ENCODE peak calls at places on chromosomes 6 and 20, in eight cellular contexts. One of them, this sample, is unnamed.

GRCh38 chr6:151539506-151540268 is 45.9 kb downstream of the CCDC170 start:
- DNase-seq in K562: no peak
- DNase-seq in GM12878: no peak
- DNase-seq in transverse colon: no peak
- DNase-seq in H1: no peak
- DNase-seq in sigmoid colon: no peak
- DNase-seq in suprapubic skin: no peak
- DNase-seq in A549: no peak
- DNase-seq in this sample: no peak

GRCh38 chr20:25273541-25274358 is 25.9 kb downstream of the PYGB start:
- DNase-seq in suprapubic skin: peak
- DNase-seq in A549: no peak
- DNase-seq in GM12878: no peak
- DNase-seq in K562: no peak
- DNase-seq in H1: no peak
- DNase-seq in transverse colon: peak
- DNase-seq in sigmoid colon: peak
- DNase-seq in this sample: no peak

GRCh38 chr6:30776361-30777223 is 32.2 kb upstream of the IER3 start:
- DNase-seq in transverse colon: no peak
- DNase-seq in A549: no peak
- DNase-seq in K562: no peak
- DNase-seq in GM12878: no peak
- DNase-seq in H1: no peak
- DNase-seq in sigmoid colon: no peak
- DNase-seq in suprapubic skin: no peak
- DNase-seq in this sample: no peak

GRCh38 chr6:117425431-117426153 is at the start of gene ROS1:
- DNase-seq in K562: no peak
- DNase-seq in GM12878: no peak
- DNase-seq in H1: no peak
- DNase-seq in sigmoid colon: no peak
- DNase-seq in A549: no peak
- DNase-seq in suprapubic skin: no peak
- DNase-seq in transverse colon: no peak
- DNase-seq in this sample: no peak

GRCh38 chr6:2351090-2351489 is 105.7 kb upstream of the GMDS start:
- DNase-seq in K562: no peak
- DNase-seq in sigmoid colon: no peak
- DNase-seq in H1: no peak
- DNase-seq in A549: no peak
- DNase-seq in suprapubic skin: no peak
- DNase-seq in transverse colon: no peak
- DNase-seq in GM12878: no peak
- DNase-seq in this sample: no peak

GRCh38 chr6:163191704-163192537 is 222.6 kb upstream of the QKI start:
- DNase-seq in GM12878: no peak
- DNase-seq in transverse colon: no peak
- DNase-seq in K562: no peak
- DNase-seq in suprapubic skin: no peak
- DNase-seq in H1: no peak
- DNase-seq in A549: no peak
- DNase-seq in sigmoid colon: no peak
- DNase-seq in this sample: no peak

GRCh38 chr20:35663813-35664543 is 722 bp downstream of the CPNE1 start:
- DNase-seq in GM12878: no peak
- DNase-seq in sigmoid colon: no peak
- DNase-seq in A549: peak
- DNase-seq in suprapubic skin: peak
- DNase-seq in K562: peak
- DNase-seq in H1: no peak
- DNase-seq in transverse colon: peak
- DNase-seq in this sample: peak

GRCh38 chr6:30647802-30648460 is 998 bp downstream of the C6orf136 start:
- DNase-seq in GM12878: no peak
- DNase-seq in suprapubic skin: peak
- DNase-seq in sigmoid colon: no peak
- DNase-seq in H1: no peak
- DNase-seq in A549: no peak
- DNase-seq in K562: no peak
- DNase-seq in transverse colon: no peak
- DNase-seq in this sample: no peak

GRCh38 chr6:144278659-144279314 is 6.3 kb upstream of the UTRN start:
- DNase-seq in H1: no peak
- DNase-seq in A549: no peak
- DNase-seq in transverse colon: no peak
- DNase-seq in sigmoid colon: no peak
- DNase-seq in GM12878: no peak
- DNase-seq in K562: no peak
- DNase-seq in suprapubic skin: no peak
- DNase-seq in this sample: no peak

GRCh38 chr6:20366082-20366834 is 35.4 kb upstream of the E2F3 start:
- DNase-seq in GM12878: no peak
- DNase-seq in H1: no peak
- DNase-seq in K562: no peak
- DNase-seq in sigmoid colon: no peak
- DNase-seq in A549: no peak
- DNase-seq in transverse colon: peak
- DNase-seq in suprapubic skin: no peak
- DNase-seq in this sample: no peak

GRCh38 chr6:150301871-150302800 is 66.7 kb upstream of the IYD start:
- DNase-seq in H1: no peak
- DNase-seq in A549: peak
- DNase-seq in GM12878: no peak
- DNase-seq in suprapubic skin: no peak
- DNase-seq in K562: no peak
- DNase-seq in sigmoid colon: no peak
- DNase-seq in transverse colon: no peak
- DNase-seq in this sample: no peak

GRCh38 chr6:15359335-15359862 is 113.5 kb downstream of the JARID2 start:
- DNase-seq in suprapubic skin: no peak
- DNase-seq in H1: no peak
- DNase-seq in transverse colon: no peak
- DNase-seq in A549: no peak
- DNase-seq in GM12878: peak
- DNase-seq in K562: no peak
- DNase-seq in sigmoid colon: no peak
- DNase-seq in this sample: no peak

GRCh38 chr20:2470432-2471193 is at the start of gene SNRPB:
- DNase-seq in H1: peak
- DNase-seq in K562: peak
- DNase-seq in transverse colon: peak
- DNase-seq in A549: peak
- DNase-seq in sigmoid colon: peak
- DNase-seq in suprapubic skin: peak
- DNase-seq in GM12878: peak
- DNase-seq in this sample: peak

GRCh38 chr20:2467412-2467811 is 3.2 kb downstream of the SNRPB start:
- DNase-seq in transverse colon: no peak
- DNase-seq in sigmoid colon: no peak
- DNase-seq in suprapubic skin: no peak
- DNase-seq in GM12878: no peak
- DNase-seq in A549: no peak
- DNase-seq in K562: no peak
- DNase-seq in H1: no peak
- DNase-seq in this sample: no peak

GRCh38 chr20:2465100-2465499 is 5.5 kb downstream of the SNRPB start:
- DNase-seq in suprapubic skin: no peak
- DNase-seq in A549: no peak
- DNase-seq in sigmoid colon: no peak
- DNase-seq in transverse colon: no peak
- DNase-seq in H1: no peak
- DNase-seq in GM12878: no peak
- DNase-seq in K562: no peak
- DNase-seq in this sample: peak

GRCh38 chr20:2468581-2469407 is 1.8 kb downstream of the SNRPB start:
- DNase-seq in GM12878: no peak
- DNase-seq in K562: no peak
- DNase-seq in A549: no peak
- DNase-seq in H1: no peak
- DNase-seq in transverse colon: no peak
- DNase-seq in suprapubic skin: no peak
- DNase-seq in sigmoid colon: no peak
- DNase-seq in this sample: peak

DNA sequence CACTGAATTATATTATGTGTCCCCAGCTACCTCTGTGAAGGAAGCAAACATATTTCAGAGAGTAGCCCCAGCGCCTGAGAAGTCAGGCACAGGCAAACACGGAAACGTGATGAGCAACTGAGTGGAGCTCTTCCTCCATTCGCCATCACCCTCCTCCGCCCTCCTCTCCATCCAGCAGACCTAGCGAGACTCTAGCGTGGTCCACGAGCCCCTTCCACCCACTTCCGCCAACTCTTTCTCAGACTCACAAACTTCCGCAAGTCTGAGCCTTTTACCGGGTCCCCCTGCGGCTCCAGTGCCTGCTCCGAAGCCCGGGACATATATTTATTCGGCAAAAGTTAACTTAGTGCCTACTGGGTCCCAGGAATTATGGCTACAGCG is 548 bp downstream of the SNRPB start:
- DNase-seq in A549: peak
- DNase-seq in H1: no peak
- DNase-seq in transverse colon: peak
- DNase-seq in GM12878: peak
- DNase-seq in sigmoid colon: no peak
- DNase-seq in suprapubic skin: peak
- DNase-seq in K562: peak
- DNase-seq in this sample: peak
- TF ChIP-seq EP300 in A549: no peak
- TF ChIP-seq EP300 in H1: no peak
- TF ChIP-seq EP300 in transverse colon: no peak
- TF ChIP-seq EP300 in GM12878: no peak
- TF ChIP-seq EP300 in sigmoid colon: no peak
- TF ChIP-seq EP300 in suprapubic skin: no peak
- TF ChIP-seq EP300 in K562: no peak
- TF ChIP-seq EP300 in this sample: no peak

DNA sequence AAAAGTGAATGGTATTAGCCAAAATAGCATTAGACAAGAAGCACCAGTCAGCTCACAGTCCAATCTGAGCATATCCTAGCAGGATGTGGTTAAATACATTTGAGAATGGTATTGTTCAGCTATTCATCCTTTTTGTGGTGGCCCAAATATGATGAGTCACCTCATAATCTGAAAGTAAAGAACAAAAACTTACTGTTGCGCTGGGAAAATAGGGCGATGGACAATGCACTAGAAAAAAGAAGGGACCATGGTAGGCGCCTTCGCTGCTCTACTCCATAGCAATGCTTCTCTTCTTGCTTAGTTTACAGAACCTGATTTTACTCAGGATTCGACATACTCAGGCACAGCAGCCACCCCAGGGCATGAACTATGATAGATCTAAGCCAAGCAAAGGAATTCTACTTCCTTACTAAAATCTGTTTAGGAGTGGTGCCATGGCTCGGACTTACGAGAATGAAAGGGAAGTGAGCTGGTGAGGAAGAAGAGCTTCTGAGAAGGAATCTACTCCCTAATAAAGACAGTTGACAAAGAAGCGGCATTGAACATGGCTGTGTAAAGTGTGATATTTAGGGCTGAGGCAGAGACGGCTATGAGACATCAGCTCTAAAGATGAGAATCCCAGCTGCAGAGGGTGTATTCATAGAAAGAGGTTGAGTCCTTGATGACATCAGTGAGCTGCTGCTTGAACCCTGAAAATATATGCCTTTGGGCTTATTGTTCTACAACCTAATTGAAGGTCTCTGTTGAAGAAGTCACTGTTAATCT is 16.6 kb upstream of the FBXO9 start:
- DNase-seq in H1: no peak
- DNase-seq in sigmoid colon: no peak
- DNase-seq in A549: no peak
- DNase-seq in GM12878: peak
- DNase-seq in K562: no peak
- DNase-seq in transverse colon: no peak
- DNase-seq in suprapubic skin: no peak
- DNase-seq in this sample: no peak
- TF ChIP-seq EP300 in H1: no peak
- TF ChIP-seq EP300 in sigmoid colon: no peak
- TF ChIP-seq EP300 in A549: no peak
- TF ChIP-seq EP300 in GM12878: no peak
- TF ChIP-seq EP300 in K562: no peak
- TF ChIP-seq EP300 in transverse colon: no peak
- TF ChIP-seq EP300 in suprapubic skin: no peak
- TF ChIP-seq EP300 in this sample: no peak

GRCh38 chr20:40979247-40979646 is 49.4 kb upstream of the TOP1 start:
- DNase-seq in A549: no peak
- DNase-seq in GM12878: no peak
- DNase-seq in K562: no peak
- DNase-seq in H1: no peak
- DNase-seq in suprapubic skin: no peak
- DNase-seq in sigmoid colon: peak
- DNase-seq in transverse colon: no peak
- DNase-seq in this sample: peak

GRCh38 chr20:40977218-40977617 is 51.4 kb upstream of the TOP1 start:
- DNase-seq in K562: no peak
- DNase-seq in H1: no peak
- DNase-seq in suprapubic skin: no peak
- DNase-seq in GM12878: no peak
- DNase-seq in sigmoid colon: no peak
- DNase-seq in transverse colon: no peak
- DNase-seq in A549: no peak
- DNase-seq in this sample: no peak

GRCh38 chr20:40980106-40980827 is 48.4 kb upstream of the TOP1 start:
- DNase-seq in sigmoid colon: peak
- DNase-seq in K562: no peak
- DNase-seq in suprapubic skin: no peak
- DNase-seq in transverse colon: no peak
- DNase-seq in H1: no peak
- DNase-seq in GM12878: peak
- DNase-seq in A549: no peak
- DNase-seq in this sample: peak

GRCh38 chr20:40980828-40981310 is 47.8 kb upstream of the TOP1 start:
- DNase-seq in transverse colon: no peak
- DNase-seq in A549: no peak
- DNase-seq in sigmoid colon: peak
- DNase-seq in K562: no peak
- DNase-seq in H1: no peak
- DNase-seq in suprapubic skin: no peak
- DNase-seq in GM12878: no peak
- DNase-seq in this sample: peak

DNA sequence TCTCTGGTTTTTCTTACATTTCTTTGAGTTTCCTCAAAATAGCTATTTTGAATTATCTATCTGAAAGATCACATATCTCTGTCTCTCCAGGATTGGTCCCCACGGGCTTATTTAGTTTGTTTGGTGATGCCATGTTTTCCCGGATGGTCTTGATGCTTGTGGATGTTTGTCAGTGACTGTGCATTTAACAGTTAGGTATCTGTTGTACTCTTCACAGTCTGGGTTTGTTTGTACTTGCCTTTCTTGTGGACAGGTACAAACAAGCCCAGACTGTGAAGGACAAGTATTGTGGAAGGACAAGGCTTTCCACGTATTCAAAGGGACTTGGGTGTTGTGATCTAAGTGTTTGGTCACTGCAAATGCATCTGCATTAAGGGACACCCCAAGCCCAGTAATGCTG is 49.9 kb upstream of the TOP1 start:
- DNase-seq in A549: no peak
- DNase-seq in GM12878: no peak
- DNase-seq in suprapubic skin: no peak
- DNase-seq in H1: no peak
- DNase-seq in K562: no peak
- DNase-seq in transverse colon: no peak
- DNase-seq in sigmoid colon: no peak
- DNase-seq in this sample: peak
- TF ChIP-seq EP300 in A549: no peak
- TF ChIP-seq EP300 in GM12878: no peak
- TF ChIP-seq EP300 in suprapubic skin: no peak
- TF ChIP-seq EP300 in H1: no peak
- TF ChIP-seq EP300 in K562: no peak
- TF ChIP-seq EP300 in transverse colon: no peak
- TF ChIP-seq EP300 in sigmoid colon: no peak
- TF ChIP-seq EP300 in this sample: no peak

GRCh38 chr6:106082735-106083398 is 3.3 kb upstream of the PRDM1 start:
- DNase-seq in GM12878: no peak
- DNase-seq in K562: no peak
- DNase-seq in sigmoid colon: no peak
- DNase-seq in H1: no peak
- DNase-seq in suprapubic skin: no peak
- DNase-seq in A549: no peak
- DNase-seq in transverse colon: no peak
- DNase-seq in this sample: peak
- TF ChIP-seq EP300 in GM12878: no peak
- TF ChIP-seq EP300 in K562: no peak
- TF ChIP-seq EP300 in sigmoid colon: no peak
- TF ChIP-seq EP300 in H1: no peak
- TF ChIP-seq EP300 in suprapubic skin: no peak
- TF ChIP-seq EP300 in A549: no peak
- TF ChIP-seq EP300 in transverse colon: no peak
- TF ChIP-seq EP300 in this sample: no peak